ENCODE peak calls at places on chromosomes 2 and 18, in five cellular contexts. One of them, this sample, is unnamed.

GRCh38 chr2:9205963-9206948 is at the start of gene ASAP2:
- DNase-seq in tibial nerve: peak; percentile 26
- DNase-seq in AG04449: no peak
- DNase-seq in CD8-positive, alpha-beta T cell: no peak
- DNase-seq in Panc1: no peak
- DNase-seq in this sample: no peak

GRCh38 chr2:111702119-111702808 is 181.7 kb downstream of the ANAPC1 start:
- DNase-seq in tibial nerve: no peak
- DNase-seq in AG04449: no peak
- DNase-seq in CD8-positive, alpha-beta T cell: peak; percentile 51
- DNase-seq in Panc1: no peak
- DNase-seq in this sample: no peak

GRCh38 chr18:57925706-57926105 is 118.3 kb upstream of the NEDD4L start:
- DNase-seq in tibial nerve: no peak
- DNase-seq in AG04449: peak; percentile 28
- DNase-seq in CD8-positive, alpha-beta T cell: no peak
- DNase-seq in Panc1: no peak
- DNase-seq in this sample: peak; percentile 10

GRCh38 chr18:31943895-31944816 is 1.2 kb upstream of the TRAPPC8 start:
- DNase-seq in tibial nerve: no peak
- DNase-seq in AG04449: no peak
- DNase-seq in CD8-positive, alpha-beta T cell: no peak
- DNase-seq in Panc1: no peak
- DNase-seq in this sample: no peak

GRCh38 chr2:68379184-68379708 is 14.2 kb downstream of the PLEK start:
- DNase-seq in tibial nerve: no peak
- DNase-seq in AG04449: no peak
- DNase-seq in CD8-positive, alpha-beta T cell: peak; percentile 31
- DNase-seq in Panc1: no peak
- DNase-seq in this sample: no peak

GRCh38 chr2:105646423-105647076 is 98.2 kb upstream of the NCK2 start:
- DNase-seq in tibial nerve: no peak
- DNase-seq in AG04449: no peak
- DNase-seq in CD8-positive, alpha-beta T cell: no peak
- DNase-seq in Panc1: no peak
- DNase-seq in this sample: no peak

GRCh38 chr2:84424152-84424551 is 34.9 kb downstream of the SUCLG1 start:
- DNase-seq in tibial nerve: no peak
- DNase-seq in AG04449: no peak
- DNase-seq in CD8-positive, alpha-beta T cell: no peak
- DNase-seq in Panc1: peak; percentile 12
- DNase-seq in this sample: no peak

GRCh38 chr2:175999283-175999819 is 2.7 kb downstream of the LNPK start:
- DNase-seq in tibial nerve: no peak
- DNase-seq in AG04449: no peak
- DNase-seq in CD8-positive, alpha-beta T cell: no peak
- DNase-seq in Panc1: no peak
- DNase-seq in this sample: no peak

GRCh38 chr2:27545348-27546141 is 37.3 kb upstream of the ZNF512 start:
- DNase-seq in tibial nerve: no peak
- DNase-seq in AG04449: peak; percentile 23
- DNase-seq in CD8-positive, alpha-beta T cell: no peak
- DNase-seq in Panc1: no peak
- DNase-seq in this sample: no peak

GRCh38 chr2:15874854-15875776 is 65.2 kb upstream of the MYCN start:
- DNase-seq in tibial nerve: no peak
- DNase-seq in AG04449: no peak
- DNase-seq in CD8-positive, alpha-beta T cell: no peak
- DNase-seq in Panc1: no peak
- DNase-seq in this sample: no peak

GRCh38 chr2:72112981-72113846 is 34.4 kb downstream of the CYP26B1 start:
- DNase-seq in tibial nerve: no peak
- DNase-seq in AG04449: no peak
- DNase-seq in CD8-positive, alpha-beta T cell: no peak
- DNase-seq in Panc1: no peak
- DNase-seq in this sample: no peak

GRCh38 chr2:219744698-219745097 is 117.3 kb downstream of the SLC4A3 start:
- DNase-seq in tibial nerve: no peak
- DNase-seq in AG04449: no peak
- DNase-seq in CD8-positive, alpha-beta T cell: no peak
- DNase-seq in Panc1: no peak
- DNase-seq in this sample: no peak

GRCh38 chr18:8504451-8504850 is 104.8 kb upstream of the RAB12 start:
- DNase-seq in tibial nerve: no peak
- DNase-seq in AG04449: no peak
- DNase-seq in CD8-positive, alpha-beta T cell: no peak
- DNase-seq in Panc1: no peak
- DNase-seq in this sample: no peak

GRCh38 chr2:221997100-221997499 is 301.7 kb downstream of the PAX3 start:
- DNase-seq in tibial nerve: no peak
- DNase-seq in AG04449: peak; percentile 59
- DNase-seq in CD8-positive, alpha-beta T cell: no peak
- DNase-seq in Panc1: peak; percentile 2
- DNase-seq in this sample: no peak

GRCh38 chr2:160510617-160511016 is 17.0 kb upstream of the RBMS1 start:
- DNase-seq in tibial nerve: no peak
- DNase-seq in AG04449: no peak
- DNase-seq in CD8-positive, alpha-beta T cell: no peak
- DNase-seq in Panc1: no peak
- DNase-seq in this sample: peak; percentile 55

GRCh38 chr2:45330617-45331016 is 280.4 kb downstream of the SRBD1 start:
- DNase-seq in tibial nerve: no peak
- DNase-seq in AG04449: no peak
- DNase-seq in CD8-positive, alpha-beta T cell: no peak
- DNase-seq in Panc1: no peak
- DNase-seq in this sample: peak; percentile 24

GRCh38 chr18:40414155-40414754 is 1540.8 kb upstream of the PIK3C3 start:
- DNase-seq in tibial nerve: no peak
- DNase-seq in AG04449: no peak
- DNase-seq in CD8-positive, alpha-beta T cell: no peak
- DNase-seq in Panc1: no peak
- DNase-seq in this sample: no peak

GRCh38 chr2:168448980-168449379 is 7.1 kb upstream of the CERS6 start:
- DNase-seq in tibial nerve: no peak
- DNase-seq in AG04449: no peak
- DNase-seq in CD8-positive, alpha-beta T cell: no peak
- DNase-seq in Panc1: no peak
- DNase-seq in this sample: no peak

GRCh38 chr2:164747786-164748433 is 93.7 kb downstream of the COBLL1 start:
- DNase-seq in tibial nerve: no peak
- DNase-seq in AG04449: no peak
- DNase-seq in CD8-positive, alpha-beta T cell: no peak
- DNase-seq in Panc1: no peak
- DNase-seq in this sample: no peak

GRCh38 chr2:144374163-144374661 is 145.7 kb downstream of the ZEB2 start:
- DNase-seq in tibial nerve: no peak
- DNase-seq in AG04449: no peak
- DNase-seq in CD8-positive, alpha-beta T cell: no peak
- DNase-seq in Panc1: no peak
- DNase-seq in this sample: no peak

GRCh38 chr2:152431370-152432098 is 96.6 kb downstream of the FMNL2 start:
- DNase-seq in tibial nerve: no peak
- DNase-seq in AG04449: no peak
- DNase-seq in CD8-positive, alpha-beta T cell: no peak
- DNase-seq in Panc1: no peak
- DNase-seq in this sample: no peak

GRCh38 chr18:61635901-61636528 is 256.8 kb downstream of the RNF152 start:
- DNase-seq in tibial nerve: no peak
- DNase-seq in AG04449: peak; percentile 16
- DNase-seq in CD8-positive, alpha-beta T cell: peak; percentile 15
- DNase-seq in Panc1: no peak
- DNase-seq in this sample: peak; percentile 2

GRCh38 chr2:169963786-169964185 is 136.5 kb downstream of the UBR3 start:
- DNase-seq in tibial nerve: no peak
- DNase-seq in AG04449: no peak
- DNase-seq in CD8-positive, alpha-beta T cell: no peak
- DNase-seq in Panc1: no peak
- DNase-seq in this sample: no peak

GRCh38 chr2:168849610-168850009 is 40.6 kb downstream of the SPC25 start:
- DNase-seq in tibial nerve: no peak
- DNase-seq in AG04449: no peak
- DNase-seq in CD8-positive, alpha-beta T cell: no peak
- DNase-seq in Panc1: no peak
- DNase-seq in this sample: no peak

GRCh38 chr2:22281033-22281432 is 1103.9 kb upstream of the KLHL29 start:
- DNase-seq in tibial nerve: no peak
- DNase-seq in AG04449: no peak
- DNase-seq in CD8-positive, alpha-beta T cell: no peak
- DNase-seq in Panc1: no peak
- DNase-seq in this sample: no peak

GRCh38 chr2:42708196-42708595 is 55.7 kb downstream of the OXER1 start:
- DNase-seq in tibial nerve: no peak
- DNase-seq in AG04449: no peak
- DNase-seq in CD8-positive, alpha-beta T cell: no peak
- DNase-seq in Panc1: no peak
- DNase-seq in this sample: no peak

GRCh38 chr2:44778221-44778654 is 163.3 kb upstream of the SIX3 start:
- DNase-seq in tibial nerve: no peak
- DNase-seq in AG04449: no peak
- DNase-seq in CD8-positive, alpha-beta T cell: no peak
- DNase-seq in Panc1: no peak
- DNase-seq in this sample: no peak

GRCh38 chr2:68193144-68193543 is 35.5 kb downstream of the PNO1 start:
- DNase-seq in tibial nerve: no peak
- DNase-seq in AG04449: no peak
- DNase-seq in CD8-positive, alpha-beta T cell: no peak
- DNase-seq in Panc1: no peak
- DNase-seq in this sample: no peak

GRCh38 chr2:147543056-147543455 is 301.8 kb upstream of the ACVR2A start:
- DNase-seq in tibial nerve: no peak
- DNase-seq in AG04449: no peak
- DNase-seq in CD8-positive, alpha-beta T cell: no peak
- DNase-seq in Panc1: no peak
- DNase-seq in this sample: no peak

GRCh38 chr2:231707625-231708049 is 688 bp upstream of the PTMA start:
- DNase-seq in tibial nerve: peak; percentile 60
- DNase-seq in AG04449: no peak
- DNase-seq in CD8-positive, alpha-beta T cell: no peak
- DNase-seq in Panc1: no peak
- DNase-seq in this sample: no peak

GRCh38 chr2:69177785-69178636 is 165.0 kb downstream of the ANTXR1 start:
- DNase-seq in tibial nerve: peak; percentile 85
- DNase-seq in AG04449: no peak
- DNase-seq in CD8-positive, alpha-beta T cell: no peak
- DNase-seq in Panc1: no peak
- DNase-seq in this sample: peak; percentile 91

DNA sequence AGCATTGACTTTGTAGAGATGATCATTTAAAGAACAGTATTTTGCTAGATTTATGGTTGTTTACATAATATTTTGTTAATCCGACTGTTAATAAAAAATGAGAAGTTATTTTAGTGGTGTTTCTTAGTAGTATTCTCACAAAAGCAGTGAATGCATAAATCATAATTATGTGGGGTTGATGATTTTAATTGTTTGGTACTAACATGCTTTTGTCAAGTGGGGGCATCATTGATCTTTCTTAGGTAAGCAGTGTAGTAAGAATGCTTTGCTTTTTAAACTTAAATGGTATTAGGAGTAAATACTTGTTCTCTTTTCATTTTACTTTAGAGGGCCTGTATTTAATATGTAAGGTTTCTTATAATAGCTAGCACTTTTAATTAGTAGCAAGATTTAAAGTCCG is 109.2 kb upstream of the OTX1 start:
- DNase-seq in tibial nerve: no peak
- DNase-seq in AG04449: no peak
- DNase-seq in CD8-positive, alpha-beta T cell: no peak
- DNase-seq in Panc1: no peak
- DNase-seq in this sample: no peak
- TF ChIP-seq CTCF in tibial nerve: no peak
- TF ChIP-seq CTCF in AG04449: no peak
- TF ChIP-seq CTCF in CD8-positive, alpha-beta T cell: no peak
- TF ChIP-seq CTCF in Panc1: no peak
- TF ChIP-seq CTCF in this sample: no peak

GRCh38 chr18:63178526-63178880 is 141.1 kb downstream of the BCL2 start:
- DNase-seq in tibial nerve: peak; percentile 78
- DNase-seq in AG04449: no peak
- DNase-seq in CD8-positive, alpha-beta T cell: no peak
- DNase-seq in Panc1: no peak
- DNase-seq in this sample: no peak
- H3K4me3 ChIP-seq in tibial nerve: no peak overlapping the region
- H3K4me3 ChIP-seq in AG04449: no peak overlapping the region
- H3K4me3 ChIP-seq in CD8-positive, alpha-beta T cell: no peak overlapping the region
- H3K4me3 ChIP-seq in Panc1: no peak overlapping the region
- H3K4me3 ChIP-seq in this sample: no peak overlapping the region

GRCh38 chr2:237625777-237626176 is 1.6 kb upstream of the LRRFIP1 start:
- DNase-seq in tibial nerve: no peak
- DNase-seq in AG04449: no peak
- DNase-seq in CD8-positive, alpha-beta T cell: no peak
- DNase-seq in Panc1: no peak
- DNase-seq in this sample: no peak

GRCh38 chr2:237629188-237629534 is 1.8 kb downstream of the LRRFIP1 start:
- DNase-seq in tibial nerve: no peak
- DNase-seq in AG04449: no peak
- DNase-seq in CD8-positive, alpha-beta T cell: no peak
- DNase-seq in Panc1: no peak
- DNase-seq in this sample: no peak

GRCh38 chr2:237628482-237629187 is 1.2 kb downstream of the LRRFIP1 start:
- DNase-seq in tibial nerve: no peak
- DNase-seq in AG04449: no peak
- DNase-seq in CD8-positive, alpha-beta T cell: no peak
- DNase-seq in Panc1: no peak
- DNase-seq in this sample: no peak

GRCh38 chr2:237626813-237627451 is 455 bp upstream of the LRRFIP1 start:
- DNase-seq in tibial nerve: no peak
- DNase-seq in AG04449: no peak
- DNase-seq in CD8-positive, alpha-beta T cell: no peak
- DNase-seq in Panc1: no peak
- DNase-seq in this sample: no peak

GRCh38 chr2:237627463-237628321 is at the start of gene LRRFIP1:
- DNase-seq in tibial nerve: no peak
- DNase-seq in AG04449: no peak
- DNase-seq in CD8-positive, alpha-beta T cell: no peak
- DNase-seq in Panc1: no peak
- DNase-seq in this sample: no peak
- TF ChIP-seq CTCF in tibial nerve: no peak
- TF ChIP-seq CTCF in AG04449: no peak
- TF ChIP-seq CTCF in CD8-positive, alpha-beta T cell: no peak
- TF ChIP-seq CTCF in Panc1: no peak
- TF ChIP-seq CTCF in this sample: no peak

GRCh38 chr2:218001629-218002028 is 1.2 kb downstream of the TNS1 start:
- DNase-seq in tibial nerve: no peak
- DNase-seq in AG04449: no peak
- DNase-seq in CD8-positive, alpha-beta T cell: no peak
- DNase-seq in Panc1: no peak
- DNase-seq in this sample: no peak

GRCh38 chr2:218002792-218003191 is at the start of gene TNS1:
- DNase-seq in tibial nerve: no peak
- DNase-seq in AG04449: no peak
- DNase-seq in CD8-positive, alpha-beta T cell: no peak
- DNase-seq in Panc1: no peak
- DNase-seq in this sample: no peak

GRCh38 chr2:218003994-218004419 is 1.2 kb upstream of the TNS1 start:
- DNase-seq in tibial nerve: peak; percentile 60
- DNase-seq in AG04449: peak; percentile 80
- DNase-seq in CD8-positive, alpha-beta T cell: no peak
- DNase-seq in Panc1: no peak
- DNase-seq in this sample: peak; percentile 96

GRCh38 chr2:218003265-218003950 is 613 bp upstream of the TNS1 start:
- DNase-seq in tibial nerve: no peak
- DNase-seq in AG04449: no peak
- DNase-seq in CD8-positive, alpha-beta T cell: no peak
- DNase-seq in Panc1: no peak
- DNase-seq in this sample: no peak

GRCh38 chr2:218002103-218002502 is 692 bp downstream of the TNS1 start:
- DNase-seq in tibial nerve: no peak
- DNase-seq in AG04449: no peak
- DNase-seq in CD8-positive, alpha-beta T cell: no peak
- DNase-seq in Panc1: no peak
- DNase-seq in this sample: no peak
- H3K4me3 ChIP-seq in tibial nerve: peak overlapping the region; percentile 13
- H3K4me3 ChIP-seq in AG04449: peak overlapping the region; percentile 76
- H3K4me3 ChIP-seq in CD8-positive, alpha-beta T cell: no peak overlapping the region
- H3K4me3 ChIP-seq in Panc1: no peak overlapping the region
- H3K4me3 ChIP-seq in this sample: peak overlapping the region; percentile 62